ENCODE peak calls at places on chromosome 17, in seven cellular contexts. V is endothelial cell of umbilical vein; E is dorsolateral prefrontal cortex; C is prostate gland; Q is mesendoderm; R is fibroblast of lung; J is CD8-positive, alpha-beta T cell. Z is an unnamed sample. For H3K27me3, the result is how much of the 10 kb centered on the place peaks cover.

GRCh38 chr17:22703204-22703603 is 1010.9 kb downstream of the KCNJ18 start:
- DNase-seq in V (no peak), E (no peak), C (no peak), Q (no peak), R (no peak), J (no peak), Z (no peak)

GRCh38 chr17:53217311-53217710 is 605.4 kb upstream of the KIF2B start:
- DNase-seq in V (no peak), E (no peak), C (no peak), Q (no peak), R (no peak), J (no peak), Z (no peak)

GRCh38 chr17:83196973-83197880 is 117.8 kb downstream of the METRNL start:
- DNase-seq in V (no peak), E (no peak), C (no peak), Q (no peak), R (no peak), J (no peak), Z (no peak)

GRCh38 chr17:15954222-15954621 is 9.3 kb downstream of the ADORA2B start:
- DNase-seq in V (peak), E (no peak), C (no peak), Q (no peak), R (peak), J (no peak), Z (no peak)

GRCh38 chr17:28750178-28751047 is 6.6 kb downstream of the TRAF4 start:
- DNase-seq in V (peak), E (peak), C (peak), Q (peak), R (peak), J (peak), Z (peak)

GRCh38 chr17:55433629-55434422 is 12.2 kb upstream of the MMD start:
- DNase-seq in V (peak), E (no peak), C (peak), Q (no peak), R (peak), J (no peak), Z (no peak)

GRCh38 chr17:9729034-9729650 is 62.2 kb downstream of the DHRS7C start:
- DNase-seq in V (peak), E (peak), C (peak), Q (peak), R (peak), J (no peak), Z (peak)

GRCh38 chr17:76204277-76204676 is 36.0 kb downstream of the RNF157 start:
- DNase-seq in V (no peak), E (no peak), C (no peak), Q (no peak), R (peak), J (no peak), Z (no peak)

GRCh38 chr17:82528484-82529265 is 9.1 kb downstream of the FOXK2 start:
- DNase-seq in V (peak), E (peak), C (peak), Q (no peak), R (peak), J (no peak), Z (peak)

GRCh38 chr17:6936370-6937028 is 59.4 kb upstream of the ALOX12 start:
- DNase-seq in V (peak), E (peak), C (no peak), Q (no peak), R (peak), J (no peak), Z (no peak)

GRCh38 chr17:12709063-12709462 is 43.4 kb downstream of the MYOCD start:
- DNase-seq in V (no peak), E (no peak), C (no peak), Q (no peak), R (no peak), J (no peak), Z (no peak)

GRCh38 chr17:30981531-30982519 is 11.0 kb downstream of the RNF135 start:
- DNase-seq in V (no peak), E (no peak), C (no peak), Q (no peak), R (no peak), J (no peak), Z (no peak)

GRCh38 chr17:79154951-79155557 is 80.4 kb downstream of the ENGASE start:
- DNase-seq in V (no peak), E (no peak), C (no peak), Q (no peak), R (no peak), J (no peak), Z (no peak)
- H3K27me3 ChIP-seq in V (under half), E (under half), C (under half), Q (under half), R (under half), J (under half), Z (under half)

GRCh38 chr17:60149691-60150582 is at the start of gene CA4:
- DNase-seq in V (no peak), E (no peak), C (no peak), Q (no peak), R (no peak), J (no peak), Z (peak)

GRCh38 chr17:60147553-60148241 is 2.1 kb upstream of the CA4 start:
- DNase-seq in V (no peak), E (no peak), C (no peak), Q (no peak), R (no peak), J (no peak), Z (no peak)

GRCh38 chr17:60146206-60146605 is 3.6 kb upstream of the CA4 start:
- DNase-seq in V (no peak), E (no peak), C (no peak), Q (no peak), R (no peak), J (no peak), Z (no peak)

GRCh38 chr17:60145006-60145935 is 4.5 kb upstream of the CA4 start:
- DNase-seq in V (no peak), E (no peak), C (no peak), Q (no peak), R (no peak), J (no peak), Z (peak)

DNA sequence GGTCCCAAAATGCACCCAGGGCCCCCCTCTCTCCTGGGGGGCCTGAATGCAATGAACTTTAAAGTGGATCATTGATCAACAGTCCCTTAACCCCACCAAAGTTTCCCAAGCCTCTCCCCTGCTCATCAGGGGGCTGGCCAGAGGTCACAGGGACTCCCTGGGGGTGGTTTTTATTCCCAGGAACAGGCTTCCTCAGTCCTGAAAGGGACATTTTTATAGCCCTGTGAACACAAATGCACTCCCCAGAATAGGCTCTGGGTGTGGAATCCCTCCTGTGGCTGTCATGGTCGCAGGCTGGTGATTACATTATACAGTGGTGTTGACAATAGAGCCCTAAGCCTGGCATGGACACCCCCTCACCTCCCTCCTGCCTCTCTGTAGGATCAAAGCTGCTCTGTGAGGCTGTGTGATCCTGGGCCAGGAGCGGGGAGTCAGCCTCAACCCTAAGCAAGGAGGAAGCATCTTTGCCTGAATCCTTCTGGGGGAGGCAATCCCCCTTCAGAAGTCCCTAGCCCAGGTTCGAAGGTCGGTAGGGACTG is 1.4 kb upstream of the CA4 start:
- DNase-seq in V (no peak), E (no peak), C (no peak), Q (no peak), R (no peak), J (no peak), Z (peak)
- H3K27me3 ChIP-seq in V (half or more), E (under half), C (under half), Q (under half), R (half or more), J (under half), Z (under half)

GRCh38 chr17:60151355-60151754 is 1.6 kb downstream of the CA4 start:
- DNase-seq in V (no peak), E (no peak), C (no peak), Q (no peak), R (no peak), J (no peak), Z (no peak)
- H3K27me3 ChIP-seq in V (half or more), E (under half), C (under half), Q (under half), R (half or more), J (under half), Z (under half)

DNA sequence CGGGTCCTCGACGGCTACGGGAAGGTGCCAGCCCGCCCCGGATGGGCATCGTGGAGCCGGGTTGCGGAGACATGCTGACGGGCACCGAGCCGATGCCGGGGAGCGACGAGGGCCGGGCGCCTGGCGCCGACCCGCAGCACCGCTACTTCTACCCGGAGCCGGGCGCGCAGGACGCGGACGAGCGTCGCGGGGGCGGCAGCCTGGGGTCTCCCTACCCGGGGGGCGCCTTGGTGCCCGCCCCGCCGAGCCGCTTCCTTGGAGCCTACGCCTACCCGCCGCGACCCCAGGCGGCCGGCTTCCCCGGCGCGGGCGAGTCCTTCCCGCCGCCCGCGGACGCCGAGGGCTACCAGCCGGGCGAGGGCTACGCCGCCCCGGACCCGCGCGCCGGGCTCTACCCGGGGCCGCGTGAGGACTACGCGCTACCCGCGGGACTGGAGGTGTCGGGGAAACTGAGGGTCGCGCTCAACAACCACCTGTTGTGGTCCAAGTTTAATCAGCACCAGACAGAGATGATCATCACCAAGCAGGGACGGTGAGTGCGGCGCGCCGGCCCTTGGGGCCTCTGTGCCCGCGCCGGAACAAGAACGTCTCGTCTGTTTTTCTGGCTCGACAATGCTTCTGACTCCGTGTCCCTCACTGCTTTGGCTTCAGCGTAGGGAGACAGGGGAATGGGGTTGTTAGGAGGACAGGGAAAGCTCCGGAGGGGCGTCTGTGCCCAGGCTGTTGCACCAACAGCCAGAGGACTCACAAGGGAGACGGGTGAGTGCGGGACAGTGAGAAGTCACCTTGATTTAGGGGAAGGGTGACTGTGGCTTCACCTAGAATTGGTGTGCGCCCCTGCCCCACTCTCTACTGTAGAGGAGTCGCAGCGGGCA is 615 bp downstream of the TBX21 start:
- DNase-seq in V (no peak), E (no peak), C (no peak), Q (peak), R (no peak), J (no peak), Z (peak)
- H3K27me3 ChIP-seq in V (under half), E (half or more), C (under half), Q (under half), R (half or more), J (under half), Z (half or more)

GRCh38 chr17:57557793-57558681 is 187.1 kb downstream of the CCDC182 start:
- DNase-seq in V (no peak), E (no peak), C (no peak), Q (peak), R (peak), J (no peak), Z (no peak)
- H3K27me3 ChIP-seq in V (under half), E (under half), C (under half), Q (under half), R (under half), J (under half), Z (under half)

GRCh38 chr17:43966276-43966675 is 12.5 kb upstream of the PYY start:
- DNase-seq in V (no peak), E (no peak), C (no peak), Q (no peak), R (no peak), J (no peak), Z (no peak)
- H3K27me3 ChIP-seq in V (under half), E (under half), C (under half), Q (under half), R (under half), J (under half), Z (under half)